ENCODE peak calls at places on chromosomes 3 and 15, in seven cellular contexts. G is cardiac fibroblast, S is foreskin fibroblast, U is HEK293T, T is MV-4-11, C is fibroblast of lung, R is HTR-8/SVneo. V is an unnamed sample.

GRCh38 chr15:25862087-25862468 is 1.0 kb downstream of the ATP10A start:
- DNase-seq in G (no peak), U (no peak), S (no peak), C (peak; percentile 5), R (no peak), T (no peak), V (no peak)

GRCh38 chr3:31772155-31772761 is 208.8 kb downstream of the OSBPL10 start:
- DNase-seq in U (no peak), S (no peak), G (no peak), C (no peak), T (no peak), R (no peak), V (no peak)

GRCh38 chr3:186772281-186772885 is 11.0 kb upstream of the EIF4A2 start:
- DNase-seq in T (no peak), S (peak; percentile 25), C (no peak), G (no peak), R (no peak), U (no peak), V (no peak)

GRCh38 chr3:126035362-126036050 is 48.4 kb downstream of the SLC41A3 start:
- DNase-seq in S (no peak), C (no peak), U (no peak), R (no peak), T (no peak), G (no peak), V (no peak)

GRCh38 chr3:94671078-94671477 is 608.2 kb downstream of the NSUN3 start:
- DNase-seq in U (no peak), C (no peak), T (no peak), G (no peak), S (no peak), R (no peak), V (no peak)

GRCh38 chr15:96365781-96366525 is 35.5 kb downstream of the NR2F2 start:
- DNase-seq in T (no peak), S (peak; percentile 32), U (no peak), G (no peak), C (no peak), R (no peak), V (no peak)

GRCh38 chr15:42148808-42149492 is 7.5 kb downstream of the PLA2G4F start:
- DNase-seq in S (no peak), R (no peak), C (no peak), G (no peak), T (no peak), U (no peak), V (no peak)

GRCh38 chr3:37338500-37338899 is 164.1 kb upstream of the LRRFIP2 start:
- DNase-seq in U (no peak), G (peak; percentile 70), S (peak; percentile 10), C (peak; percentile 39), R (no peak), T (peak; percentile 39), V (no peak)

V was measured in naive B cell.